ENCODE peak calls at places on chromosomes 16 and 17, in four cellular contexts. Z is activated CD4-positive, alpha-beta memory T cell treated with anti-CD3 and anti-CD28 coated beads, Interleukin-2, amount 10 ng/mL, durations not matched to agents 7 days and 5 days; G is ACHN; D is Panc1. X is an unnamed sample.

GRCh38 chr17:77037943-77038342 is 102.8 kb upstream of the SEC14L1 start:
- DNase-seq in Z (no peak), D (no peak), G (no peak), X (no peak)

GRCh38 chr17:48825446-48826381 is 5.1 kb upstream of the CALCOCO2 start:
- DNase-seq in D (no peak), Z (no peak), G (no peak), X (no peak)

GRCh38 chr16:11354733-11355574 is 9.7 kb downstream of the RMI2 start:
- DNase-seq in Z (peak; percentile 85), D (no peak), G (no peak), X (peak; percentile 93)

GRCh38 chr17:37488607-37489196 is 989 bp upstream of the DUSP14 start:
- DNase-seq in D (peak; percentile 76), Z (peak; percentile 59), G (peak; percentile 99), X (peak; percentile 58)

GRCh38 chr17:20073056-20073979 is 64.2 kb downstream of the SPECC1 start:
- DNase-seq in Z (peak; percentile 65), G (no peak), D (no peak), X (peak; percentile 70)

GRCh38 chr17:45782889-45783592 is 1.1 kb upstream of the CRHR1 start:
- DNase-seq in D (no peak), Z (no peak), G (no peak), X (peak; percentile 28)

GRCh38 chr17:27536781-27537180 is 80.5 kb downstream of the KSR1 start:
- DNase-seq in G (no peak), D (no peak), Z (no peak), X (peak; percentile 48)

GRCh38 chr17:27384261-27384701 is 72.0 kb upstream of the KSR1 start:
- DNase-seq in Z (no peak), D (peak; percentile 80), G (peak; percentile 97), X (no peak)

GRCh38 chr16:84086996-84087395 is 29.7 kb downstream of the MBTPS1 start:
- DNase-seq in G (no peak), D (no peak), Z (no peak), X (no peak)

GRCh38 chr16:3065069-3065741 is at the start of gene IL32:
- DNase-seq in Z (peak; percentile 80), D (no peak), G (peak; percentile 80), X (peak; percentile 78)

GRCh38 chr17:30519166-30519565 is 42.0 kb downstream of the GOSR1 start:
- DNase-seq in Z (no peak), G (no peak), D (no peak), X (no peak)

GRCh38 chr17:62778990-62779681 is 29.0 kb downstream of the MARCHF10 start:
- DNase-seq in D (peak; percentile 54), G (peak; percentile 88), Z (no peak), X (no peak)

GRCh38 chr17:43389022-43389947 is 9.5 kb upstream of the ARL4D start:
- DNase-seq in D (no peak), Z (peak; percentile 87), G (peak; percentile 87), X (peak; percentile 90)

GRCh38 chr17:57679906-57680695 is 65.0 kb downstream of the CCDC182 start:
- DNase-seq in D (no peak), G (no peak), Z (no peak), X (no peak)

GRCh38 chr16:50441758-50442157 is 73.0 kb upstream of the BRD7 start:
- DNase-seq in G (no peak), D (no peak), Z (no peak), X (no peak)

GRCh38 chr17:49193513-49194296 is 16.7 kb downstream of the GNGT2 start:
- DNase-seq in G (peak; percentile 99), D (peak; percentile 41), Z (peak; percentile 44), X (no peak)

GRCh38 chr17:4043862-4044261 is 79.6 kb upstream of the ATP2A3 start:
- DNase-seq in D (no peak), Z (peak; percentile 59), G (no peak), X (peak; percentile 53)

GRCh38 chr17:79007504-79008381 is 1.8 kb downstream of the CANT1 start:
- DNase-seq in D (no peak), Z (no peak), G (no peak), X (peak; percentile 33)

GRCh38 chr16:2472488-2472864 is 1.4 kb downstream of the NTN3 start:
- DNase-seq in D (no peak), Z (no peak), G (no peak), X (no peak)

GRCh38 chr17:37726248-37726647 is 18.6 kb downstream of the HNF1B start:
- DNase-seq in D (no peak), G (no peak), Z (no peak), X (no peak)

GRCh38 chr16:50274771-50275415 is 8.5 kb downstream of the ADCY7 start:
- DNase-seq in D (no peak), G (no peak), Z (no peak), X (no peak)

GRCh38 chr17:78774456-78774855 is 7.6 kb downstream of the CYTH1 start:
- DNase-seq in G (no peak), Z (no peak), D (no peak), X (peak; percentile 41)

GRCh38 chr17:38416840-38417209 is 11.4 kb upstream of the ARHGAP23 start:
- DNase-seq in G (no peak), Z (no peak), D (no peak), X (no peak)

GRCh38 chr16:28193530-28194423 is 18.0 kb downstream of the XPO6 start:
- DNase-seq in D (no peak), Z (peak; percentile 45), G (peak; percentile 78), X (no peak)

GRCh38 chr17:42111265-42111636 is 1.3 kb downstream of the DHX58 start:
- DNase-seq in G (peak; percentile 14), D (no peak), Z (no peak), X (no peak)

X was measured in activated CD8-positive, alpha-beta T cell treated with anti-CD3 and anti-CD28 coated beads, Interleukin-2, amount 10 ng/mL, durations not matched to agents 7 days and 5 days.